ENCODE peak calls at places on chromosomes 7 and 10, in six cellular contexts. One of them, this sample, is unnamed.

GRCh38 chr7:22393825-22394458 is 37.0 kb upstream of the RAPGEF5 start:
- DNase-seq in stimulated activated CD4-positive, alpha-beta T cell treated with anti-CD3 and anti-CD28 coated beads, Interleukin-1b, Interleukin-23, amount 100 ng/mL, for 24 hours: no peak
- DNase-seq in NCI-H1694 treated with DMSO at 0.1 percent for 48 hours: no peak
- DNase-seq in NCI-H1417: no peak
- DNase-seq in WTC11: no peak
- DNase-seq in activated CD8-positive, alpha-beta memory T cell treated with anti-CD3 and anti-CD28 coated beads for 1 hour: no peak
- DNase-seq in this sample: no peak

GRCh38 chr10:132972986-132973902 is 30.9 kb upstream of the CFAP46 start:
- DNase-seq in stimulated activated CD4-positive, alpha-beta T cell treated with anti-CD3 and anti-CD28 coated beads, Interleukin-1b, Interleukin-23, amount 100 ng/mL, for 24 hours: no peak
- DNase-seq in WTC11: no peak
- DNase-seq in NCI-H1417: no peak
- DNase-seq in NCI-H1694 treated with DMSO at 0.1 percent for 48 hours: no peak
- DNase-seq in activated CD8-positive, alpha-beta memory T cell treated with anti-CD3 and anti-CD28 coated beads for 1 hour: no peak
- DNase-seq in this sample: no peak

GRCh38 chr10:122564980-122565379 is 4.4 kb downstream of the DMBT1 start:
- DNase-seq in WTC11: no peak
- DNase-seq in NCI-H1417: no peak
- DNase-seq in NCI-H1694 treated with DMSO at 0.1 percent for 48 hours: no peak
- DNase-seq in activated CD8-positive, alpha-beta memory T cell treated with anti-CD3 and anti-CD28 coated beads for 1 hour: no peak
- DNase-seq in stimulated activated CD4-positive, alpha-beta T cell treated with anti-CD3 and anti-CD28 coated beads, Interleukin-1b, Interleukin-23, amount 100 ng/mL, for 24 hours: no peak
- DNase-seq in this sample: no peak

GRCh38 chr7:154591544-154591943 is 411.4 kb downstream of the PAXIP1 start:
- DNase-seq in stimulated activated CD4-positive, alpha-beta T cell treated with anti-CD3 and anti-CD28 coated beads, Interleukin-1b, Interleukin-23, amount 100 ng/mL, for 24 hours: no peak
- DNase-seq in NCI-H1417: no peak
- DNase-seq in activated CD8-positive, alpha-beta memory T cell treated with anti-CD3 and anti-CD28 coated beads for 1 hour: no peak
- DNase-seq in WTC11: no peak
- DNase-seq in NCI-H1694 treated with DMSO at 0.1 percent for 48 hours: no peak
- DNase-seq in this sample: no peak

GRCh38 chr10:6669269-6669859 is 89.3 kb upstream of the PRKCQ start:
- DNase-seq in NCI-H1417: peak
- DNase-seq in NCI-H1694 treated with DMSO at 0.1 percent for 48 hours: no peak
- DNase-seq in activated CD8-positive, alpha-beta memory T cell treated with anti-CD3 and anti-CD28 coated beads for 1 hour: no peak
- DNase-seq in stimulated activated CD4-positive, alpha-beta T cell treated with anti-CD3 and anti-CD28 coated beads, Interleukin-1b, Interleukin-23, amount 100 ng/mL, for 24 hours: no peak
- DNase-seq in WTC11: no peak
- DNase-seq in this sample: peak

GRCh38 chr10:95295031-95295755 is 4.4 kb upstream of the PDLIM1 start:
- DNase-seq in NCI-H1417: peak
- DNase-seq in NCI-H1694 treated with DMSO at 0.1 percent for 48 hours: no peak
- DNase-seq in activated CD8-positive, alpha-beta memory T cell treated with anti-CD3 and anti-CD28 coated beads for 1 hour: no peak
- DNase-seq in WTC11: peak
- DNase-seq in stimulated activated CD4-positive, alpha-beta T cell treated with anti-CD3 and anti-CD28 coated beads, Interleukin-1b, Interleukin-23, amount 100 ng/mL, for 24 hours: no peak
- DNase-seq in this sample: no peak

GRCh38 chr10:126734015-126734414 is 63.5 kb upstream of the C10orf90 start:
- DNase-seq in stimulated activated CD4-positive, alpha-beta T cell treated with anti-CD3 and anti-CD28 coated beads, Interleukin-1b, Interleukin-23, amount 100 ng/mL, for 24 hours: no peak
- DNase-seq in NCI-H1417: no peak
- DNase-seq in activated CD8-positive, alpha-beta memory T cell treated with anti-CD3 and anti-CD28 coated beads for 1 hour: no peak
- DNase-seq in NCI-H1694 treated with DMSO at 0.1 percent for 48 hours: no peak
- DNase-seq in WTC11: no peak
- DNase-seq in this sample: no peak

GRCh38 chr10:3500408-3500856 is 284.6 kb downstream of the KLF6 start:
- DNase-seq in stimulated activated CD4-positive, alpha-beta T cell treated with anti-CD3 and anti-CD28 coated beads, Interleukin-1b, Interleukin-23, amount 100 ng/mL, for 24 hours: no peak
- DNase-seq in WTC11: peak
- DNase-seq in NCI-H1694 treated with DMSO at 0.1 percent for 48 hours: no peak
- DNase-seq in activated CD8-positive, alpha-beta memory T cell treated with anti-CD3 and anti-CD28 coated beads for 1 hour: no peak
- DNase-seq in NCI-H1417: peak
- DNase-seq in this sample: no peak

GRCh38 chr7:155296006-155296787 is 1.5 kb upstream of the INSIG1 start:
- DNase-seq in WTC11: no peak
- DNase-seq in stimulated activated CD4-positive, alpha-beta T cell treated with anti-CD3 and anti-CD28 coated beads, Interleukin-1b, Interleukin-23, amount 100 ng/mL, for 24 hours: no peak
- DNase-seq in activated CD8-positive, alpha-beta memory T cell treated with anti-CD3 and anti-CD28 coated beads for 1 hour: no peak
- DNase-seq in NCI-H1694 treated with DMSO at 0.1 percent for 48 hours: no peak
- DNase-seq in NCI-H1417: peak
- DNase-seq in this sample: no peak

GRCh38 chr10:100586959-100587358 is 51.2 kb downstream of the HIF1AN start:
- DNase-seq in WTC11: no peak
- DNase-seq in NCI-H1694 treated with DMSO at 0.1 percent for 48 hours: no peak
- DNase-seq in activated CD8-positive, alpha-beta memory T cell treated with anti-CD3 and anti-CD28 coated beads for 1 hour: no peak
- DNase-seq in NCI-H1417: no peak
- DNase-seq in stimulated activated CD4-positive, alpha-beta T cell treated with anti-CD3 and anti-CD28 coated beads, Interleukin-1b, Interleukin-23, amount 100 ng/mL, for 24 hours: no peak
- DNase-seq in this sample: no peak

GRCh38 chr7:153022796-153023592 is 263.4 kb downstream of the ACTR3B start:
- DNase-seq in WTC11: peak
- DNase-seq in NCI-H1694 treated with DMSO at 0.1 percent for 48 hours: no peak
- DNase-seq in activated CD8-positive, alpha-beta memory T cell treated with anti-CD3 and anti-CD28 coated beads for 1 hour: no peak
- DNase-seq in stimulated activated CD4-positive, alpha-beta T cell treated with anti-CD3 and anti-CD28 coated beads, Interleukin-1b, Interleukin-23, amount 100 ng/mL, for 24 hours: no peak
- DNase-seq in NCI-H1417: peak
- DNase-seq in this sample: no peak

GRCh38 chr7:139589474-139589873 is 66.0 kb downstream of the CLEC2L start:
- DNase-seq in NCI-H1417: no peak
- DNase-seq in NCI-H1694 treated with DMSO at 0.1 percent for 48 hours: no peak
- DNase-seq in stimulated activated CD4-positive, alpha-beta T cell treated with anti-CD3 and anti-CD28 coated beads, Interleukin-1b, Interleukin-23, amount 100 ng/mL, for 24 hours: no peak
- DNase-seq in WTC11: no peak
- DNase-seq in activated CD8-positive, alpha-beta memory T cell treated with anti-CD3 and anti-CD28 coated beads for 1 hour: no peak
- DNase-seq in this sample: no peak

GRCh38 chr7:156969972-156970420 is 20.5 kb downstream of the NOM1 start:
- DNase-seq in activated CD8-positive, alpha-beta memory T cell treated with anti-CD3 and anti-CD28 coated beads for 1 hour: no peak
- DNase-seq in stimulated activated CD4-positive, alpha-beta T cell treated with anti-CD3 and anti-CD28 coated beads, Interleukin-1b, Interleukin-23, amount 100 ng/mL, for 24 hours: no peak
- DNase-seq in NCI-H1694 treated with DMSO at 0.1 percent for 48 hours: peak
- DNase-seq in WTC11: no peak
- DNase-seq in NCI-H1417: peak
- DNase-seq in this sample: no peak

GRCh38 chr10:107814865-107815487 is 650.5 kb upstream of the SORCS1 start:
- DNase-seq in NCI-H1694 treated with DMSO at 0.1 percent for 48 hours: peak
- DNase-seq in stimulated activated CD4-positive, alpha-beta T cell treated with anti-CD3 and anti-CD28 coated beads, Interleukin-1b, Interleukin-23, amount 100 ng/mL, for 24 hours: peak
- DNase-seq in activated CD8-positive, alpha-beta memory T cell treated with anti-CD3 and anti-CD28 coated beads for 1 hour: no peak
- DNase-seq in NCI-H1417: peak
- DNase-seq in WTC11: peak
- DNase-seq in this sample: peak

GRCh38 chr7:68733219-68734143 is 864.8 kb upstream of the AUTS2 start:
- DNase-seq in activated CD8-positive, alpha-beta memory T cell treated with anti-CD3 and anti-CD28 coated beads for 1 hour: no peak
- DNase-seq in NCI-H1694 treated with DMSO at 0.1 percent for 48 hours: no peak
- DNase-seq in WTC11: no peak
- DNase-seq in NCI-H1417: no peak
- DNase-seq in stimulated activated CD4-positive, alpha-beta T cell treated with anti-CD3 and anti-CD28 coated beads, Interleukin-1b, Interleukin-23, amount 100 ng/mL, for 24 hours: no peak
- DNase-seq in this sample: no peak

This sample was measured in cerebellum.